ENCODE peak calls at places on chromosomes 11 and 22, in four cellular contexts. One of them, this sample, is unnamed.

GRCh38 chr22:11066458-11067285 is 4461.3 kb upstream of the OR11H1 start:
- DNase-seq in GM12891: peak; percentile 48
- DNase-seq in GM12878: no peak
- DNase-seq in K562: peak; percentile 28
- DNase-seq in this sample: no peak

GRCh38 chr11:36750349-36750748 is 152.3 kb upstream of the RAG2 start:
- DNase-seq in GM12891: no peak
- DNase-seq in GM12878: no peak
- DNase-seq in K562: no peak
- DNase-seq in this sample: no peak

GRCh38 chr11:83816572-83817187 is 530.5 kb upstream of the CCDC90B start:
- DNase-seq in GM12878: no peak
- DNase-seq in K562: peak; percentile 10
- DNase-seq in GM12891: no peak
- DNase-seq in this sample: no peak

GRCh38 chr22:19419464-19420178 is 11.9 kb downstream of the HIRA start:
- DNase-seq in K562: peak; percentile 87
- DNase-seq in GM12878: peak; percentile 55
- DNase-seq in GM12891: peak; percentile 33
- DNase-seq in this sample: peak; percentile 72

GRCh38 chr22:50218996-50219727 is 18.4 kb downstream of the SELENOO start:
- DNase-seq in GM12891: no peak
- DNase-seq in GM12878: no peak
- DNase-seq in K562: peak; percentile 79
- DNase-seq in this sample: peak; percentile 66

GRCh38 chr11:12973529-12974181 is 35.5 kb upstream of the RASSF10 start:
- DNase-seq in GM12878: no peak
- DNase-seq in GM12891: no peak
- DNase-seq in K562: no peak
- DNase-seq in this sample: no peak

GRCh38 chr11:110337570-110338193 is 41.3 kb upstream of the RDX start:
- DNase-seq in GM12891: no peak
- DNase-seq in K562: no peak
- DNase-seq in GM12878: no peak
- DNase-seq in this sample: no peak

GRCh38 chr11:98434296-98434695 is 586.5 kb upstream of the CNTN5 start:
- DNase-seq in GM12891: no peak
- DNase-seq in GM12878: no peak
- DNase-seq in K562: no peak
- DNase-seq in this sample: no peak

GRCh38 chr11:131924446-131925240 is 554.2 kb downstream of the NTM start:
- DNase-seq in K562: no peak
- DNase-seq in GM12891: no peak
- DNase-seq in GM12878: no peak
- DNase-seq in this sample: no peak

GRCh38 chr11:60098508-60098907 is 10.0 kb downstream of the MS4A2 start:
- DNase-seq in K562: no peak
- DNase-seq in GM12891: no peak
- DNase-seq in GM12878: no peak
- DNase-seq in this sample: no peak

GRCh38 chr22:48627203-48627602 is 1200.5 kb downstream of the BRD1 start:
- DNase-seq in K562: no peak
- DNase-seq in GM12891: no peak
- DNase-seq in GM12878: no peak
- DNase-seq in this sample: no peak

GRCh38 chr22:19125474-19126308 is 3.5 kb upstream of the DGCR2 start:
- DNase-seq in GM12891: no peak
- DNase-seq in K562: no peak
- DNase-seq in GM12878: no peak
- DNase-seq in this sample: no peak

GRCh38 chr11:17347676-17348075 is 3.9 kb upstream of the NCR3LG1 start:
- DNase-seq in GM12878: no peak
- DNase-seq in GM12891: no peak
- DNase-seq in K562: no peak
- DNase-seq in this sample: no peak

GRCh38 chr11:72586591-72587090 is 87.6 kb downstream of the PDE2A start:
- DNase-seq in GM12891: no peak
- DNase-seq in K562: peak; percentile 40
- DNase-seq in GM12878: no peak
- DNase-seq in this sample: no peak

GRCh38 chr22:28051787-28052356 is 132.8 kb upstream of the PITPNB start:
- DNase-seq in GM12891: no peak
- DNase-seq in K562: peak; percentile 41
- DNase-seq in GM12878: no peak
- DNase-seq in this sample: no peak

GRCh38 chr11:106466441-106467190 is 389.2 kb downstream of the AASDHPPT start:
- DNase-seq in K562: no peak
- DNase-seq in GM12878: no peak
- DNase-seq in GM12891: no peak
- DNase-seq in this sample: no peak

GRCh38 chr11:88520391-88520790 is 182.9 kb upstream of the CTSC start:
- DNase-seq in GM12891: no peak
- DNase-seq in K562: no peak
- DNase-seq in GM12878: no peak
- DNase-seq in this sample: no peak

GRCh38 chr11:100329352-100329751 is 357.7 kb upstream of the ARHGAP42 start:
- DNase-seq in GM12878: no peak
- DNase-seq in K562: no peak
- DNase-seq in GM12891: no peak
- DNase-seq in this sample: no peak

GRCh38 chr22:36819112-36819511 is 2.3 kb upstream of the PVALB start:
- DNase-seq in GM12891: no peak
- DNase-seq in K562: no peak
- DNase-seq in GM12878: no peak
- DNase-seq in this sample: no peak

GRCh38 chr11:73784080-73784634 is 3.5 kb upstream of the MRPL48 start:
- DNase-seq in GM12891: no peak
- DNase-seq in K562: no peak
- DNase-seq in GM12878: no peak
- DNase-seq in this sample: peak; percentile 43

GRCh38 chr22:21657361-21658118 is 8.3 kb upstream of the PPIL2 start:
- DNase-seq in GM12878: peak; percentile 39
- DNase-seq in GM12891: peak; percentile 97
- DNase-seq in K562: peak; percentile 100
- DNase-seq in this sample: peak; percentile 63

GRCh38 chr11:114889464-114890065 is 211.2 kb downstream of the NXPE2 start:
- DNase-seq in GM12891: no peak
- DNase-seq in GM12878: no peak
- DNase-seq in K562: no peak
- DNase-seq in this sample: no peak

GRCh38 chr11:36878747-36879146 is 280.7 kb upstream of the RAG2 start:
- DNase-seq in GM12878: no peak
- DNase-seq in GM12891: no peak
- DNase-seq in K562: no peak
- DNase-seq in this sample: no peak

GRCh38 chr11:66116576-66117361 is 46.7 kb downstream of the PACS1 start:
- DNase-seq in GM12891: no peak
- DNase-seq in GM12878: no peak
- DNase-seq in K562: no peak
- DNase-seq in this sample: no peak

GRCh38 chr11:108340958-108341357 is 118.1 kb downstream of the ATM start:
- DNase-seq in GM12878: no peak
- DNase-seq in K562: peak; percentile 15
- DNase-seq in GM12891: no peak
- DNase-seq in this sample: no peak

GRCh38 chr11:61037694-61038093 is 64.6 kb upstream of the CD5 start:
- DNase-seq in GM12891: no peak
- DNase-seq in GM12878: no peak
- DNase-seq in K562: no peak
- DNase-seq in this sample: no peak

GRCh38 chr11:68539370-68539769 is 78.8 kb downstream of the PPP6R3 start:
- DNase-seq in GM12878: no peak
- DNase-seq in K562: no peak
- DNase-seq in GM12891: no peak
- DNase-seq in this sample: no peak
- TF ChIP-seq SPI1 in GM12878: no peak
- TF ChIP-seq SPI1 in K562: no peak
- TF ChIP-seq SPI1 in GM12891: no peak
- TF ChIP-seq SPI1 in this sample: no peak

GRCh38 chr11:945986-946385 is 20.3 kb downstream of the AP2A2 start:
- DNase-seq in GM12878: no peak
- DNase-seq in GM12891: no peak
- DNase-seq in K562: no peak
- DNase-seq in this sample: peak; percentile 61
- TF ChIP-seq SPI1 in GM12878: no peak
- TF ChIP-seq SPI1 in GM12891: no peak
- TF ChIP-seq SPI1 in K562: no peak
- TF ChIP-seq SPI1 in this sample: no peak

GRCh38 chr11:15075162-15075526 is 1.8 kb downstream of the CALCB start:
- DNase-seq in GM12878: no peak
- DNase-seq in K562: no peak
- DNase-seq in GM12891: no peak
- DNase-seq in this sample: no peak
- TF ChIP-seq SPI1 in GM12878: no peak
- TF ChIP-seq SPI1 in K562: no peak
- TF ChIP-seq SPI1 in GM12891: no peak
- TF ChIP-seq SPI1 in this sample: no peak

GRCh38 chr11:35485656-35486318 is 39.6 kb downstream of the PAMR1 start:
- DNase-seq in GM12891: peak; percentile 28
- DNase-seq in K562: peak; percentile 79
- DNase-seq in GM12878: peak; percentile 7
- DNase-seq in this sample: peak; percentile 49

GRCh38 chr11:35488117-35488516 is 37.3 kb downstream of the PAMR1 start:
- DNase-seq in GM12878: no peak
- DNase-seq in GM12891: no peak
- DNase-seq in K562: no peak
- DNase-seq in this sample: no peak

GRCh38 chr11:35486934-35487333 is 38.5 kb downstream of the PAMR1 start:
- DNase-seq in GM12878: no peak
- DNase-seq in GM12891: no peak
- DNase-seq in K562: no peak
- DNase-seq in this sample: no peak

GRCh38 chr11:35486446-35486845 is 39.0 kb downstream of the PAMR1 start:
- DNase-seq in GM12891: no peak
- DNase-seq in K562: peak; percentile 25
- DNase-seq in GM12878: no peak
- DNase-seq in this sample: no peak

DNA sequence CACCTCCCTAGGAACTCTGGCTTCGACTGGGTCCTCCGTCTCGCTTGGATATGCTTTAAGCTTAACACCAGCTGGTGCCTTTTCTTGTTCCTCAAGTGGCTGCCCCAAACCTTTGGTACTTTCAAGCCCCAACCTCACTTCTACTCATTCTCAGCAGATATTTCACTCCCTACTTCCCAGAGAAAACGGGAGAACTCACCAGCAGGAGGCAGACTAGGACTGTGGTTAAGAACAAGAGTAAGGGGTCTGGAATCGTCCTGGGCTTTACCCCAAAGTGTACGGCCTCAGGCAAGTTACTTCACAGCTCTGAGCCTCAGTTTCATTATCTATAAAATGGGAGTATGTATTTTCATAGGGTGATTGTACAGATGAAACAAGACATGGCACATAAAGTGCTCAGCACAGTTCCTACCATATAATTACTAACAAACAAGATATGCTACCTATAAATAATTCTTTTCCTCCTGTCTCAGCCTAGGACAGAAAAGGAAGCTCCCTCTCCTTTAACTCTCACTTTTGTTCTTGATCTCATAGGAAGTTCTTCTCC is 37.8 kb downstream of the PAMR1 start:
- DNase-seq in K562: peak; percentile 32
- DNase-seq in GM12878: no peak
- DNase-seq in GM12891: no peak
- DNase-seq in this sample: no peak
- TF ChIP-seq SPI1 in K562: no peak
- TF ChIP-seq SPI1 in GM12878: no peak
- TF ChIP-seq SPI1 in GM12891: no peak
- TF ChIP-seq SPI1 in this sample: no peak

GRCh38 chr22:23581252-23581634 is 1.2 kb upstream of the IGLL1 start:
- DNase-seq in GM12891: no peak
- DNase-seq in GM12878: no peak
- DNase-seq in K562: no peak
- DNase-seq in this sample: no peak

GRCh38 chr22:23579870-23580585 is at the start of gene IGLL1:
- DNase-seq in K562: no peak
- DNase-seq in GM12891: no peak
- DNase-seq in GM12878: no peak
- DNase-seq in this sample: peak; percentile 39

GRCh38 chr22:23580586-23581251 is 629 bp upstream of the IGLL1 start:
- DNase-seq in K562: no peak
- DNase-seq in GM12878: no peak
- DNase-seq in GM12891: no peak
- DNase-seq in this sample: peak; percentile 27

GRCh38 chr22:23583153-23583552 is 3.1 kb upstream of the IGLL1 start:
- DNase-seq in GM12891: no peak
- DNase-seq in K562: no peak
- DNase-seq in GM12878: no peak
- DNase-seq in this sample: no peak

DNA sequence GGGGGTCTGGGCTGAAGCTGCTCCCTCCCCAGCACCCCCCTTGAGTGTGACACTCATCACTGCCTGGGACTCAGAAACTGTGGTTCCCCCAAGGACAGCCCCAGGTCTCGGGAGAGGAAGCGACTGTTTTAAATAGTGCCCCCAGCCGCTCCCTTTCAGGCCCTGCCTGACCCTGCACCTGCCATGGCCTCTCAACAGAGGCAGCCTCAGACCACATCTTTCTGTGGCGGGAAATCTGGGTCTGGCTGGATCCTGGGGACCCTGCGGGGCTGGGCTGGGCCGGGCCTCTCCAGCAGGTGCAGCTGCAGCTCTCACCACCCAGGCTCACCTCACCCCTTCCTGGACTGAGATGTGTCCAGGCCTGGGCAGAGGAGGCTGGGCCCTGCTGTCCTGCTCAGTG is 3.7 kb upstream of the IGLL1 start:
- DNase-seq in GM12878: no peak
- DNase-seq in K562: no peak
- DNase-seq in GM12891: no peak
- DNase-seq in this sample: no peak
- TF ChIP-seq SPI1 in GM12878: no peak
- TF ChIP-seq SPI1 in K562: no peak
- TF ChIP-seq SPI1 in GM12891: peak; percentile 5
- TF ChIP-seq SPI1 in this sample: no peak

GRCh38 chr11:116452447-116452846 is 320.3 kb downstream of the BUD13 start:
- DNase-seq in GM12878: no peak
- DNase-seq in GM12891: no peak
- DNase-seq in K562: no peak
- DNase-seq in this sample: no peak

GRCh38 chr11:116457336-116458007 is 315.3 kb downstream of the BUD13 start:
- DNase-seq in GM12891: no peak
- DNase-seq in K562: no peak
- DNase-seq in GM12878: no peak
- DNase-seq in this sample: no peak

GRCh38 chr11:116458546-116458945 is 314.2 kb downstream of the BUD13 start:
- DNase-seq in K562: no peak
- DNase-seq in GM12878: no peak
- DNase-seq in GM12891: no peak
- DNase-seq in this sample: no peak

GRCh38 chr11:116454951-116455350 is 317.8 kb downstream of the BUD13 start:
- DNase-seq in GM12891: no peak
- DNase-seq in GM12878: no peak
- DNase-seq in K562: no peak
- DNase-seq in this sample: no peak

GRCh38 chr11:116454020-116454645 is 318.7 kb downstream of the BUD13 start:
- DNase-seq in GM12878: no peak
- DNase-seq in GM12891: peak; percentile 27
- DNase-seq in K562: peak; percentile 14
- DNase-seq in this sample: peak; percentile 3
- TF ChIP-seq SPI1 in GM12878: no peak
- TF ChIP-seq SPI1 in GM12891: no peak
- TF ChIP-seq SPI1 in K562: no peak
- TF ChIP-seq SPI1 in this sample: no peak